ENCODE peak calls at places on chromosomes 7 and 10, in ten cellular contexts. Y is CD4-positive, alpha-beta memory T cell; M is ovary; W is PC-3; T is left ventricle myocardium inferior; K is IMR-90; G is pancreas; H is cardiac muscle cell; D is sigmoid colon; Q is GM12878. B is an unnamed sample. For H3K4me1, the result is how much of the 10 kb centered on the place peaks cover.

GRCh38 chr7:111282626-111283025 is 191.7 kb downstream of the LRRN3 start:
- DNase-seq in Y (no peak), M (no peak), W (no peak), T (no peak), K (no peak), G (no peak), H (no peak), D (no peak), Q (no peak), B (no peak)

GRCh38 chr7:103065666-103066065 is 8.9 kb downstream of the FBXL13 start:
- DNase-seq in Y (peak), M (peak), W (peak), T (no peak), K (peak), G (no peak), H (peak), D (no peak), Q (no peak), B (peak)

GRCh38 chr7:134618756-134619530 is 27.7 kb upstream of the BPGM start:
- DNase-seq in Y (no peak), M (no peak), W (peak), T (no peak), K (peak), G (no peak), H (peak), D (no peak), Q (no peak), B (no peak)

GRCh38 chr10:30630571-30630970 is 1.0 kb upstream of the LYZL2 start:
- DNase-seq in Y (no peak), M (no peak), W (no peak), T (no peak), K (peak), G (no peak), H (peak), D (no peak), Q (no peak), B (no peak)

GRCh38 chr7:5528071-5528814 is 104.6 kb upstream of the TNRC18 start:
- DNase-seq in Y (peak), M (peak), W (no peak), T (peak), K (peak), G (peak), H (peak), D (peak), Q (no peak), B (peak)

GRCh38 chr10:36172574-36172973 is 530.5 kb upstream of the FZD8 start:
- DNase-seq in Y (no peak), M (no peak), W (peak), T (no peak), K (peak), G (no peak), H (peak), D (no peak), Q (no peak), B (no peak)

GRCh38 chr10:123323884-123324283 is 169.7 kb downstream of the BUB3 start:
- DNase-seq in Y (no peak), M (no peak), W (no peak), T (no peak), K (no peak), G (no peak), H (no peak), D (no peak), Q (no peak), B (no peak)

GRCh38 chr7:114656471-114656870 is 241.9 kb downstream of the FOXP2 start:
- DNase-seq in Y (no peak), M (no peak), W (no peak), T (no peak), K (no peak), G (no peak), H (no peak), D (no peak), Q (no peak), B (no peak)

GRCh38 chr7:22545539-22545938 is 45.6 kb upstream of the STEAP1B start:
- DNase-seq in Y (no peak), M (no peak), W (no peak), T (no peak), K (no peak), G (no peak), H (no peak), D (no peak), Q (no peak), B (no peak)

GRCh38 chr7:26178272-26178960 is 22.1 kb downstream of the HNRNPA2B1 start:
- DNase-seq in Y (no peak), M (no peak), W (no peak), T (no peak), K (no peak), G (no peak), H (no peak), D (no peak), Q (no peak), B (no peak)

GRCh38 chr7:50679218-50680007 is 103.3 kb downstream of the GRB10 start:
- DNase-seq in Y (peak), M (no peak), W (peak), T (no peak), K (peak), G (no peak), H (peak), D (no peak), Q (no peak), B (peak)

GRCh38 chr10:77451886-77452285 is 185.7 kb downstream of the KCNMA1 start:
- DNase-seq in Y (no peak), M (no peak), W (no peak), T (no peak), K (no peak), G (no peak), H (no peak), D (no peak), Q (no peak), B (no peak)

GRCh38 chr10:96287392-96288105 is 16.2 kb upstream of the BLNK start:
- DNase-seq in Y (no peak), M (no peak), W (no peak), T (no peak), K (no peak), G (no peak), H (peak), D (no peak), Q (peak), B (peak)

GRCh38 chr10:12418000-12418399 is 68.7 kb downstream of the CAMK1D start:
- DNase-seq in Y (no peak), M (peak), W (no peak), T (peak), K (peak), G (peak), H (peak), D (peak), Q (no peak), B (no peak)

GRCh38 chr7:15757041-15757995 is 70.8 kb upstream of the MEOX2 start:
- DNase-seq in Y (no peak), M (no peak), W (no peak), T (no peak), K (no peak), G (no peak), H (no peak), D (no peak), Q (no peak), B (no peak)

GRCh38 chr7:117872565-117873055 is 631 bp downstream of the CTTNBP2 start:
- DNase-seq in Y (no peak), M (peak), W (no peak), T (peak), K (no peak), G (peak), H (no peak), D (peak), Q (no peak), B (no peak)

GRCh38 chr7:117875566-117875965 is 2.3 kb upstream of the CTTNBP2 start:
- DNase-seq in Y (no peak), M (no peak), W (peak), T (no peak), K (peak), G (no peak), H (no peak), D (no peak), Q (no peak), B (no peak)

GRCh38 chr7:117873056-117873932 is at the start of gene CTTNBP2:
- DNase-seq in Y (no peak), M (peak), W (peak), T (peak), K (peak), G (peak), H (peak), D (peak), Q (no peak), B (no peak)

GRCh38 chr7:117871778-117872538 is 1.3 kb downstream of the CTTNBP2 start:
- DNase-seq in Y (no peak), M (peak), W (no peak), T (peak), K (no peak), G (peak), H (no peak), D (peak), Q (no peak), B (no peak)

DNA sequence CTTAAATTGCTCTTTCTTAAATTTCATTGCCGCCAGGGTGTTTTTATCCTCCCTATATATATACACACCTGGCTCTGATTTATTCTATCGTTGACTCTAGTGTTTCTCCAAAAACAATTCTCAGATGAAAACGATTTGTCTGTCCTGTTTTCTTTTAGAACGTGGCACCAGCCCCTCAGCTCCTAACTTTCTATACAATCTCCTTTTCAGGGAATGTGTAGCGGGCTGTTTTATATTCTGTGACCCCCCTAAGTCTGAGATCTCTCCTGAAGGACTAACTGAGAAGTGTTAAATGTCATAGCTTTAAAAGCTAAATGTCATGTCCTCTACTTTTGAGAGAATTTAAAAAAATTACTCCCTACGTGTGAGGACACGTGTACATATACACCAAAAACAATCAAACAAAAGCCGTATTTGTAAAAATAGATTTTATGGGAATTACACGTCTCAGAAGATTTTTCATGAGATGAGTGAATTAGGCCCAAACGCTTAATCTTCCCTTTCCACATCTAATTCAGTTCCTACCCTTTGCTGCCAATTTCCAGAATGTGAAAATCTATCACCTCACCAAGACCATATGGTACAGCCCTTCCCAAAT is 791 bp upstream of the CTTNBP2 start:
- DNase-seq in Y (no peak), M (no peak), W (no peak), T (no peak), K (no peak), G (no peak), H (no peak), D (no peak), Q (no peak), B (no peak)
- H3K4me1 ChIP-seq in Y (under half), M (under half), W (under half), T (under half), K (under half), G (under half), H (under half), D (under half), Q (under half), B (under half)

GRCh38 chr10:921471-922414 is 9.8 kb downstream of the LARP4B start:
- DNase-seq in Y (no peak), M (no peak), W (peak), T (no peak), K (peak), G (no peak), H (peak), D (no peak), Q (no peak), B (no peak)

GRCh38 chr10:923844-924523 is 7.5 kb downstream of the LARP4B start:
- DNase-seq in Y (no peak), M (no peak), W (no peak), T (no peak), K (no peak), G (no peak), H (no peak), D (no peak), Q (no peak), B (no peak)

GRCh38 chr10:927131-927530 is 4.4 kb downstream of the LARP4B start:
- DNase-seq in Y (no peak), M (no peak), W (no peak), T (no peak), K (no peak), G (no peak), H (no peak), D (no peak), Q (no peak), B (no peak)

GRCh38 chr10:926075-926698 is 5.3 kb downstream of the LARP4B start:
- DNase-seq in Y (no peak), M (no peak), W (no peak), T (no peak), K (no peak), G (no peak), H (no peak), D (no peak), Q (no peak), B (no peak)

DNA sequence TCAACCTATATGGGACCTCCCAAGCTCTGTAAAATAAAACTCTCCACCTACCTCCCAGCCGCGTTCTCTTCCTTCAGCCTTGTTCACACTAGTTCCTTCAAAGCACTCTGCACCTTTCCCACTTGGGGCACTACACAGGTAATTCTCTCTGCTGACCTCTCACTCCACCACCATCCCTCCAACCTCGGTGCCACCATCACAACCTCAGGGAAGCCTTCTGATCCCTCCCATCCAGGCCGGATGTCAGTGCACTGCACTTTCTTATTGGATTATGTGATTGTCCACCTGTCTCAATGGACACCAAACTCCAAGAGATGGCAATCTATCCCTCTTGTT is 7.0 kb downstream of the LARP4B start:
- DNase-seq in Y (no peak), M (no peak), W (no peak), T (no peak), K (no peak), G (no peak), H (no peak), D (no peak), Q (no peak), B (no peak)
- H3K4me1 ChIP-seq in Y (half or more), M (under half), W (under half), T (half or more), K (under half), G (under half), H (under half), D (under half), Q (under half), B (under half)

GRCh38 chr7:374706-375490 is 84.9 kb downstream of the FOXL3 start:
- DNase-seq in Y (no peak), M (peak), W (no peak), T (no peak), K (no peak), G (peak), H (no peak), D (no peak), Q (no peak), B (no peak)

GRCh38 chr7:372546-372938 is 82.6 kb downstream of the FOXL3 start:
- DNase-seq in Y (no peak), M (no peak), W (no peak), T (peak), K (no peak), G (peak), H (no peak), D (no peak), Q (no peak), B (no peak)

GRCh38 chr7:371779-372545 is 82.0 kb downstream of the FOXL3 start:
- DNase-seq in Y (no peak), M (peak), W (no peak), T (peak), K (no peak), G (peak), H (no peak), D (peak), Q (no peak), B (no peak)

GRCh38 chr7:373818-374705 is 84.1 kb downstream of the FOXL3 start:
- DNase-seq in Y (no peak), M (no peak), W (no peak), T (no peak), K (no peak), G (peak), H (no peak), D (peak), Q (no peak), B (no peak)

GRCh38 chr7:372939-373791 is 83.2 kb downstream of the FOXL3 start:
- DNase-seq in Y (no peak), M (peak), W (no peak), T (peak), K (no peak), G (peak), H (no peak), D (peak), Q (no peak), B (no peak)
- H3K4me1 ChIP-seq in Y (under half), M (under half), W (under half), T (under half), K (under half), G (under half), H (under half), D (under half), Q (under half), B (under half)

GRCh38 chr10:44962870-44963738 is 3.5 kb downstream of the RASSF4 start:
- DNase-seq in Y (no peak), M (no peak), W (no peak), T (no peak), K (no peak), G (no peak), H (no peak), D (peak), Q (no peak), B (peak)
- H3K4me1 ChIP-seq in Y (under half), M (under half), W (under half), T (half or more), K (under half), G (under half), H (half or more), D (half or more), Q (half or more), B (half or more)

DNA sequence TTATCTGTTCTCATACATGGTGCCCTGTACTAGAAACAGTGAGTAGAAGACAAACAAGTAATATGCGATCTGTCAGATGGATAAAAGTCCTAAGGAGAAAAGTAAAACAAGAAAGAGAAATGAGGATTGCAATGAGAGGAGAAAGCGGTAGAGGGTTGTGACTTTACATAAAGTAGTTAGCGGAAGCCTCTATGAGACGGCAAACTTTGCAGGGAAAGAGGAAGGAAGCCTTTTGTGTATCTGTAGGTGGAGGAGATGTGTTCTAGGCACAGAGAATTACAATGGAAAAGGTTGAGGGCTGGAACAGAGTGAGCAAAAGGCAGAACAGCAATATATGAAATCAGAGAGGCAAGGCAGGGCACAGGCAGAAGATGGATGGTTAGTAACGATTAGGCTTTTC is 150.4 kb upstream of the SEMA3E start:
- DNase-seq in Y (no peak), M (no peak), W (no peak), T (no peak), K (no peak), G (no peak), H (no peak), D (no peak), Q (no peak), B (no peak)
- H3K4me1 ChIP-seq in Y (under half), M (under half), W (under half), T (under half), K (under half), G (under half), H (under half), D (under half), Q (under half), B (under half)

GRCh38 chr10:73862011-73862410 is 12.3 kb downstream of the CAMK2G start:
- DNase-seq in Y (no peak), M (no peak), W (no peak), T (no peak), K (no peak), G (no peak), H (no peak), D (peak), Q (no peak), B (no peak)

GRCh38 chr10:73858013-73858708 is 16.2 kb downstream of the CAMK2G start:
- DNase-seq in Y (no peak), M (no peak), W (no peak), T (no peak), K (no peak), G (no peak), H (no peak), D (peak), Q (no peak), B (no peak)

GRCh38 chr10:73858750-73859439 is 15.5 kb downstream of the CAMK2G start:
- DNase-seq in Y (no peak), M (no peak), W (no peak), T (no peak), K (no peak), G (no peak), H (no peak), D (peak), Q (no peak), B (peak)

GRCh38 chr10:73859441-73860049 is 14.8 kb downstream of the CAMK2G start:
- DNase-seq in Y (peak), M (no peak), W (no peak), T (no peak), K (no peak), G (no peak), H (no peak), D (peak), Q (peak), B (no peak)

DNA sequence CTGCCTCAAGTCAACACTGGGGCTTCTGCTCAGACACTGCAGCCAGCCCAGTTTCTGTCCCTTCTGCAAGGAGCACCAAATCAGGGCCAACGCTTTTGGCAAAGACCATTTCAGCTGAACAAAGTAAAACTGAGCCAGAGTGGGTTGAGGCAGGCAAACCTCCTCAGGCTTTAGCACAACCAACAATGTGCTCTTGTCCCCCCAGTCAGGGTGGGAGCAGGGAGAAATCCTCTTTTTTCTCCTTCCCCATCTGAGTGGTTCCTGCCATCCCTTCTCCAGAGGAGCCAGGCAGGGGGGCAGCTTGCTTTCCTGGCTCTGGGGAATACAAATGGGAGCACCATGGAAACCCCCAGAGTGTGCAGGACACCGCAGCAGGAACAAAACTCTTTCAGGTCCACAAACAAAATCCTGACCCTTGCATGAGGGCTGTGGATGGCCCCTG is 14.3 kb downstream of the CAMK2G start:
- DNase-seq in Y (no peak), M (no peak), W (no peak), T (no peak), K (no peak), G (no peak), H (no peak), D (no peak), Q (no peak), B (no peak)
- H3K4me1 ChIP-seq in Y (half or more), M (under half), W (under half), T (under half), K (under half), G (under half), H (under half), D (half or more), Q (under half), B (under half)

B was measured in OCI-LY7.